ENCODE peak calls at places on chromosomes 16 and 17, in nine cellular contexts. D is cardiac fibroblast, V is gastrocnemius medialis, K is stomach, F is epithelial cell of esophagus, S is sigmoid colon, G is AG04450, X is pancreas, Z is IMR-90. Y is an unnamed sample.

GRCh38 chr16:72203401-72203800 is 31.4 kb upstream of the PMFBP1 start:
- DNase-seq in D (peak), V (peak), K (no peak), F (peak), S (no peak), G (no peak), X (no peak), Z (peak), Y (peak)

GRCh38 chr16:10946308-10946707 is 1.9 kb downstream of the CLEC16A start:
- DNase-seq in D (no peak), V (no peak), K (no peak), F (peak), S (no peak), G (no peak), X (no peak), Z (no peak), Y (no peak)

GRCh38 chr17:21213005-21213404 is 956 bp downstream of the TMEM11 start:
- DNase-seq in D (no peak), V (no peak), K (no peak), F (no peak), S (no peak), G (no peak), X (no peak), Z (no peak), Y (no peak)

GRCh38 chr17:42698736-42699414 is 16.5 kb downstream of the CNTNAP1 start:
- DNase-seq in D (peak), V (no peak), K (no peak), F (no peak), S (no peak), G (no peak), X (no peak), Z (peak), Y (peak)

GRCh38 chr16:15618392-15618791 is 24.6 kb downstream of the MARF1 start:
- DNase-seq in D (peak), V (no peak), K (no peak), F (peak), S (no peak), G (peak), X (no peak), Z (peak), Y (peak)

GRCh38 chr17:82186221-82186620 is 26.4 kb downstream of the CCDC57 start:
- DNase-seq in D (no peak), V (no peak), K (no peak), F (no peak), S (no peak), G (no peak), X (no peak), Z (no peak), Y (no peak)

GRCh38 chr17:41579484-41580243 is 7.0 kb downstream of the KRT14 start:
- DNase-seq in D (peak), V (peak), K (peak), F (peak), S (peak), G (peak), X (peak), Z (peak), Y (peak)

GRCh38 chr16:3175157-3176153 is 12.5 kb upstream of the OR1F1 start:
- DNase-seq in D (peak), V (no peak), K (no peak), F (peak), S (peak), G (no peak), X (no peak), Z (peak), Y (no peak)

GRCh38 chr16:12516621-12517309 is 286.9 kb downstream of the CPPED1 start:
- DNase-seq in D (no peak), V (no peak), K (no peak), F (no peak), S (no peak), G (no peak), X (no peak), Z (no peak), Y (no peak)

GRCh38 chr16:49350265-49351103 is 23.1 kb upstream of the C16orf78 start:
- DNase-seq in D (peak), V (peak), K (peak), F (peak), S (no peak), G (no peak), X (peak), Z (peak), Y (peak)

GRCh38 chr17:40596261-40596919 is 31.1 kb upstream of the CCR7 start:
- DNase-seq in D (peak), V (no peak), K (no peak), F (no peak), S (no peak), G (no peak), X (no peak), Z (peak), Y (no peak)

GRCh38 chr16:54620197-54620596 is 310.5 kb upstream of the IRX5 start:
- DNase-seq in D (no peak), V (no peak), K (no peak), F (no peak), S (no peak), G (no peak), X (no peak), Z (no peak), Y (no peak)

GRCh38 chr17:29595107-29595942 is 2.4 kb downstream of the ANKRD13B start:
- DNase-seq in D (no peak), V (no peak), K (no peak), F (no peak), S (no peak), G (no peak), X (peak), Z (peak), Y (peak)

GRCh38 chr16:65702707-65703402 is 581.0 kb upstream of the CDH11 start:
- DNase-seq in D (no peak), V (no peak), K (no peak), F (no peak), S (no peak), G (no peak), X (no peak), Z (no peak), Y (peak)

GRCh38 chr17:39800540-39800939 is 62.8 kb downstream of the GRB7 start:
- DNase-seq in D (peak), V (no peak), K (no peak), F (peak), S (no peak), G (no peak), X (no peak), Z (no peak), Y (no peak)

GRCh38 chr16:89484923-89485679 is 5.3 kb downstream of the ANKRD11 start:
- DNase-seq in D (no peak), V (no peak), K (no peak), F (no peak), S (no peak), G (no peak), X (no peak), Z (no peak), Y (no peak)

GRCh38 chr16:46894011-46894672 is 10.0 kb downstream of the GPT2 start:
- DNase-seq in D (no peak), V (no peak), K (peak), F (no peak), S (no peak), G (no peak), X (peak), Z (peak), Y (no peak)

GRCh38 chr16:2776500-2777139 is 460 bp downstream of the ELOB start:
- DNase-seq in D (no peak), V (no peak), K (no peak), F (no peak), S (peak), G (no peak), X (no peak), Z (no peak), Y (no peak)

GRCh38 chr16:67963325-67964321 is 4.8 kb downstream of the SLC12A4 start:
- DNase-seq in D (no peak), V (no peak), K (peak), F (no peak), S (no peak), G (no peak), X (peak), Z (no peak), Y (no peak)

GRCh38 chr16:75244225-75244792 is 7.1 kb downstream of the BCAR1 start:
- DNase-seq in D (peak), V (no peak), K (peak), F (no peak), S (peak), G (no peak), X (no peak), Z (peak), Y (peak)
- TF ChIP-seq CTCF in D (no peak), V (no peak), K (no peak), F (no peak), S (no peak), G (no peak), X (no peak), Z (peak), Y (no peak)

DNA sequence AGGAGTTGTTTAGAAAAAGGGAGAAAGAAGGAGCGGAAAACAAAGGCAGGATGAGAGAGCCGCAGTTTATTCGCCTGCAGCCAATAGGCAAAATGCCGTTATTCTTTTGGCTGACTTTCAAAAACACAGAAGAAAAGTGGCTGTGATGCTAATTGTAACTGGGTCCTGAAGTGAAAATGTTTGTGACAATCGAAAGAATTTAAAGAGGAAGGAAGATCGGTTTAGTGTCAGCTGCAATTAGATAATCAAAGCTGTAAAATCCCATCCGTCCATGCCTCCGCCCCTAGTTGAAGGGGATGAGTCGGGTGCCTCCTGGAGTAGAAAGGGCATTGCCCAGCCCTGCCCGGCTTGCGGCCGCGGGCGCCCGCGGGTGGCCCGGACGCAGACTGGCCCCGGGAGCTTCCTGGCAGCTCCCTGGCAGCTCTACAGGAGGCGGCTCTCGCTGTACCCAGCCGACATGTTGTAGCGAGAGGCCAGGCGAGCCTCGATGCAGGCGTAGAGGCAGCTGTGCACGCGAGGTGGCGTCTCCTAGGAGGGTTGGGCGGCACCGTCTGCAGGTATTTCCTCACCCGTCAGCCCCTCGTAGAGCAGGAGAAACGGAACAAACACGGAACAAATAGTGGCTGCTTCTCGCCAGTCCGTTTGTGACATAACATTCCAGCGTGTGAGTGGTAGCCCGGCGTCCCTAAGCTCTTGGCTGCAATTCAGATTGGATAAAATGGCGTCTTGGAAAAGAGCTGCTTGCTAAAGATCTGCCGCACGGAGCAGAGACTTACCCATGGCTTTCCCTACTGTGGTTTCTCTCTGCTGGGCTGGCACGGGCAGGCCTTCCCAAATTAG is 82.3 kb downstream of the TNRC6C start:
- DNase-seq in D (peak), V (peak), K (peak), F (peak), S (peak), G (no peak), X (peak), Z (peak), Y (peak)
- H3K4me3 ChIP-seq in D (peak), V (peak), K (peak), F (peak), S (peak), G (peak), X (peak), Z (peak), Y (peak)

DNA sequence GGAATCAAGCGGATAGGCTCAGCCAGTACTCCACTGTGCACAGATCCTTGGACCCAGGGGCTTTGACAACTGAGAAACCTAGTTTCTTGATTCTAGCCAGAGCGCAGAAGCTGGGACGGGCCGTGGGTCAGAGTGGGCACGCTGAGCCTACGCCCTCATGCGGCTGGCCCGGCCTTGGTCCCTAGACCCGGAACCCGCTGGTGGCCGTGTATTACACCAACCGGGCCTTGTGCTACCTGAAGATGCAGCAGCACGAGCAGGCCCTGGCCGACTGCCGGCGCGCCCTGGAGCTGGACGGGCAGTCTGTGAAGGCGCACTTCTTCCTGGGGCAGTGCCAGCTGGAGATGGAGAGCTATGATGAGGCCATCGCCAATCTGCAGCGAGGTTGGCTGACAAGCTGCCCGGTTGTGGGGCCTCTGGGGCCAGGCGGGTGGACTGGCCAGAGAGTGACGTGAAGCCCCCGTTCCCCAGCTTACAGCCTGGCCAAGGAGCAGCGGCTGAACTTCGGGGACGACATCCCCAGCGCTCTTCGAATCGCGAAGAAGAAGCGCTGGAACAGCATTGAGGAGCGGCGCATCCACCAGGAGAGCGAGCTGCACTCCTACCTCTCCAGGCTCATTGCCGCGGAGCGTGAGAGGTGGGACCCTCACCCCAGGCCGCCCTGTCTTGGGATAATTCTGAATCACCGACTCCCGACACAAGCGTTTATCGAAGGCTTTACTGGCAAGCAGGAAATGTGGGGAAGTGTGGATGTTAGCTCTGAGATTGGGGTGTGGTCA is 946 bp downstream of the STUB1 start:
- DNase-seq in D (peak), V (peak), K (peak), F (peak), S (no peak), G (no peak), X (no peak), Z (peak), Y (peak)
- TF ChIP-seq CTCF in D (no peak), V (no peak), K (no peak), F (peak), S (no peak), G (no peak), X (no peak), Z (peak), Y (no peak)

DNA sequence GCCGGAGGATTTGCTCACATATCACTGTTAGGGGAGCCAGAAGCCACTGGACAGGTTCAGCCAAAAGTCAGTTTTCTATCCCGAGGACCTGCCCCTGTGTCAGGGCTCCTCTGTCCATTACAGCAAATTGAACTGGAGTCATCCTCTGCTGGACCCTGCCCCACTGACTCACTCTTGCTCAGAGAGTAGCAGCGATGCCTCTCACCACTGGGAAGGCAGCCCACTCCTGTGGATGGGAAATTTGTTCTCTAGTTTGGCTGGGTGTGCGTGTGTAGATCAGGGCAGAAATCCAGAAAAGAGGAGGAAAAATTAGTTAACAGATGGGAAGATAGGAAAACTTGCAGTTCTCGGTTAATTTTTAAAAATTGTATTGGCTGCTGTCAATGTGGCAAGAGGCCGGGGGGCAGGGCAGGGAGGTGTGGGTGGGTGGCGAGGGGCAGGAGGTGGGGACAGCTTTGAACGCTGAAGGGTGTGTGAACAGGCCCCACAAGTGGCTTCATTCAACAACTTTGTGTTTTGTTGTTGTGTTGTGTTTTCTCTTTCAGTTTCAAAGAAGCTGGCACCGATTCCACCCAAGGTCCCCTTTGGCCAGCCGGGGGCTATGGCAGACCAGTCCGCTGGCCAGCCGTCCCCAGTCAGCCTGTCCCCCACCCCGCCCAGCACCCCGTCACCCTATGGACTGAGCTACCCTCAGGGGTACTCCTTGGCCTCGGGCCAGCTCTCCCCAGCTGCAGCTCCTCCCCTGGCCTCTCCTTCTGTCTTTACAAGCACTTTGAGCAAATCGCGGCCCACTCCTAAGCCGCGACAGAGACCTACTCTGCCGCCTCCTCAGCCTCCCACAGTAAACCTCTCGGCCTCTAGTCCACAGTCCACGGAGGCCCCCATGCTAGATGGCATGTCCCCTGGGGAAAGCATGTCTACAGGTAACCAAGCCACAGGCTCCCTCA is 33.6 kb downstream of the ELAC2 start:
- DNase-seq in D (peak), V (peak), K (no peak), F (no peak), S (peak), G (peak), X (peak), Z (peak), Y (peak)
- H3K4me3 ChIP-seq in D (peak), V (peak), K (no peak), F (no peak), S (peak), G (no peak), X (no peak), Z (no peak), Y (peak)

GRCh38 chr16:84574191-84574590 is 43.7 kb downstream of the COTL1 start:
- DNase-seq in D (no peak), V (no peak), K (no peak), F (no peak), S (no peak), G (no peak), X (no peak), Z (no peak), Y (no peak)
- TF ChIP-seq CTCF in D (no peak), V (no peak), K (no peak), F (no peak), S (no peak), G (no peak), X (no peak), Z (no peak), Y (no peak)

GRCh38 chr16:80536246-80536645 is 4.5 kb upstream of the DYNLRB2 start:
- DNase-seq in D (no peak), V (no peak), K (no peak), F (no peak), S (no peak), G (no peak), X (no peak), Z (no peak), Y (no peak)
- H3K4me3 ChIP-seq in D (no peak), V (no peak), K (no peak), F (no peak), S (no peak), G (no peak), X (no peak), Z (no peak), Y (no peak)

GRCh38 chr17:1360975-1361374 is 39.0 kb downstream of the YWHAE start:
- DNase-seq in D (no peak), V (no peak), K (no peak), F (no peak), S (no peak), G (no peak), X (no peak), Z (no peak), Y (no peak)
- TF ChIP-seq CTCF in D (no peak), V (no peak), K (no peak), F (no peak), S (no peak), G (no peak), X (no peak), Z (no peak), Y (no peak)